ENCODE peak calls at places on chromosomes 12 and 14, in ten cellular contexts. One of them, this sample, is unnamed.
A peak's percentile ranks its signal among the peaks of the same experiment; 100 is the strongest.

GRCh38 chr12:111753144-111753881 is 13.4 kb upstream of the ALDH2 start:
- DNase-seq in activated CD8-positive, alpha-beta memory T cell treated with anti-CD3 and anti-CD28 coated beads, Interleukin-2, amount 50 U/mL, for 48 hours: no peak
- DNase-seq in GM12865: peak; percentile 61
- DNase-seq in left ventricle myocardium superior: peak; percentile 83
- DNase-seq in natural killer cell: no peak
- DNase-seq in SHP77: peak; percentile 37
- DNase-seq in ACHN: peak; percentile 67
- DNase-seq in endothelial cell: peak; percentile 67
- DNase-seq in activated T-cell treated with anti-CD3 and anti-CD28 coated beads for 1 hour: no peak
- DNase-seq in WERI-Rb-1: peak; percentile 62
- DNase-seq in this sample: peak; percentile 79

GRCh38 chr14:69701857-69702256 is 65.1 kb upstream of the SRSF5 start:
- DNase-seq in activated CD8-positive, alpha-beta memory T cell treated with anti-CD3 and anti-CD28 coated beads, Interleukin-2, amount 50 U/mL, for 48 hours: no peak
- DNase-seq in GM12865: peak; percentile 61
- DNase-seq in left ventricle myocardium superior: no peak
- DNase-seq in natural killer cell: no peak
- DNase-seq in SHP77: no peak
- DNase-seq in ACHN: no peak
- DNase-seq in endothelial cell: no peak
- DNase-seq in activated T-cell treated with anti-CD3 and anti-CD28 coated beads for 1 hour: no peak
- DNase-seq in WERI-Rb-1: no peak
- DNase-seq in this sample: no peak

GRCh38 chr12:130831876-130832405 is 7.1 kb downstream of the STX2 start:
- DNase-seq in activated CD8-positive, alpha-beta memory T cell treated with anti-CD3 and anti-CD28 coated beads, Interleukin-2, amount 50 U/mL, for 48 hours: peak; percentile 17
- DNase-seq in GM12865: no peak
- DNase-seq in left ventricle myocardium superior: no peak
- DNase-seq in natural killer cell: no peak
- DNase-seq in SHP77: no peak
- DNase-seq in ACHN: no peak
- DNase-seq in endothelial cell: no peak
- DNase-seq in activated T-cell treated with anti-CD3 and anti-CD28 coated beads for 1 hour: no peak
- DNase-seq in WERI-Rb-1: no peak
- DNase-seq in this sample: no peak

GRCh38 chr12:130819248-130819576 is 19.8 kb downstream of the STX2 start:
- DNase-seq in activated CD8-positive, alpha-beta memory T cell treated with anti-CD3 and anti-CD28 coated beads, Interleukin-2, amount 50 U/mL, for 48 hours: no peak
- DNase-seq in GM12865: no peak
- DNase-seq in left ventricle myocardium superior: no peak
- DNase-seq in natural killer cell: no peak
- DNase-seq in SHP77: no peak
- DNase-seq in ACHN: no peak
- DNase-seq in endothelial cell: no peak
- DNase-seq in activated T-cell treated with anti-CD3 and anti-CD28 coated beads for 1 hour: no peak
- DNase-seq in WERI-Rb-1: no peak
- DNase-seq in this sample: no peak

GRCh38 chr12:66035289-66035961 is 95.1 kb downstream of the LLPH start:
- DNase-seq in activated CD8-positive, alpha-beta memory T cell treated with anti-CD3 and anti-CD28 coated beads, Interleukin-2, amount 50 U/mL, for 48 hours: no peak
- DNase-seq in GM12865: peak; percentile 50
- DNase-seq in left ventricle myocardium superior: no peak
- DNase-seq in natural killer cell: no peak
- DNase-seq in SHP77: no peak
- DNase-seq in ACHN: peak; percentile 85
- DNase-seq in endothelial cell: no peak
- DNase-seq in activated T-cell treated with anti-CD3 and anti-CD28 coated beads for 1 hour: no peak
- DNase-seq in WERI-Rb-1: no peak
- DNase-seq in this sample: no peak

GRCh38 chr12:117100251-117100650 is 1.0 kb upstream of the TESC start:
- DNase-seq in activated CD8-positive, alpha-beta memory T cell treated with anti-CD3 and anti-CD28 coated beads, Interleukin-2, amount 50 U/mL, for 48 hours: no peak
- DNase-seq in GM12865: no peak
- DNase-seq in left ventricle myocardium superior: no peak
- DNase-seq in natural killer cell: no peak
- DNase-seq in SHP77: peak; percentile 29
- DNase-seq in ACHN: peak; percentile 57
- DNase-seq in endothelial cell: no peak
- DNase-seq in activated T-cell treated with anti-CD3 and anti-CD28 coated beads for 1 hour: no peak
- DNase-seq in WERI-Rb-1: peak; percentile 48
- DNase-seq in this sample: peak; percentile 27

GRCh38 chr14:34496679-34497513 is 34.9 kb upstream of the SPTSSA start:
- DNase-seq in activated CD8-positive, alpha-beta memory T cell treated with anti-CD3 and anti-CD28 coated beads, Interleukin-2, amount 50 U/mL, for 48 hours: no peak
- DNase-seq in GM12865: no peak
- DNase-seq in left ventricle myocardium superior: peak; percentile 81
- DNase-seq in natural killer cell: no peak
- DNase-seq in SHP77: no peak
- DNase-seq in ACHN: peak; percentile 93
- DNase-seq in endothelial cell: peak; percentile 8
- DNase-seq in activated T-cell treated with anti-CD3 and anti-CD28 coated beads for 1 hour: no peak
- DNase-seq in WERI-Rb-1: no peak
- DNase-seq in this sample: no peak

GRCh38 chr12:82426586-82426985 is 68.3 kb downstream of the METTL25 start:
- DNase-seq in activated CD8-positive, alpha-beta memory T cell treated with anti-CD3 and anti-CD28 coated beads, Interleukin-2, amount 50 U/mL, for 48 hours: no peak
- DNase-seq in GM12865: no peak
- DNase-seq in left ventricle myocardium superior: no peak
- DNase-seq in natural killer cell: no peak
- DNase-seq in SHP77: no peak
- DNase-seq in ACHN: no peak
- DNase-seq in endothelial cell: no peak
- DNase-seq in activated T-cell treated with anti-CD3 and anti-CD28 coated beads for 1 hour: no peak
- DNase-seq in WERI-Rb-1: no peak
- DNase-seq in this sample: no peak

GRCh38 chr14:70183991-70184390 is 4.8 kb downstream of the SLC8A3 start:
- DNase-seq in activated CD8-positive, alpha-beta memory T cell treated with anti-CD3 and anti-CD28 coated beads, Interleukin-2, amount 50 U/mL, for 48 hours: no peak
- DNase-seq in GM12865: peak; percentile 57
- DNase-seq in left ventricle myocardium superior: no peak
- DNase-seq in natural killer cell: no peak
- DNase-seq in SHP77: no peak
- DNase-seq in ACHN: no peak
- DNase-seq in endothelial cell: no peak
- DNase-seq in activated T-cell treated with anti-CD3 and anti-CD28 coated beads for 1 hour: no peak
- DNase-seq in WERI-Rb-1: no peak
- DNase-seq in this sample: no peak

GRCh38 chr14:71783786-71784185 is 148.4 kb upstream of the RGS6 start:
- DNase-seq in activated CD8-positive, alpha-beta memory T cell treated with anti-CD3 and anti-CD28 coated beads, Interleukin-2, amount 50 U/mL, for 48 hours: no peak
- DNase-seq in GM12865: no peak
- DNase-seq in left ventricle myocardium superior: no peak
- DNase-seq in natural killer cell: no peak
- DNase-seq in SHP77: no peak
- DNase-seq in ACHN: no peak
- DNase-seq in endothelial cell: no peak
- DNase-seq in activated T-cell treated with anti-CD3 and anti-CD28 coated beads for 1 hour: no peak
- DNase-seq in WERI-Rb-1: no peak
- DNase-seq in this sample: no peak

GRCh38 chr14:98751110-98751509 is 520.9 kb downstream of the BCL11B start:
- DNase-seq in activated CD8-positive, alpha-beta memory T cell treated with anti-CD3 and anti-CD28 coated beads, Interleukin-2, amount 50 U/mL, for 48 hours: no peak
- DNase-seq in GM12865: no peak
- DNase-seq in left ventricle myocardium superior: no peak
- DNase-seq in natural killer cell: no peak
- DNase-seq in SHP77: no peak
- DNase-seq in ACHN: no peak
- DNase-seq in endothelial cell: no peak
- DNase-seq in activated T-cell treated with anti-CD3 and anti-CD28 coated beads for 1 hour: no peak
- DNase-seq in WERI-Rb-1: no peak
- DNase-seq in this sample: no peak

GRCh38 chr12:100830003-100830795 is 35.6 kb downstream of the ANO4 start:
- DNase-seq in activated CD8-positive, alpha-beta memory T cell treated with anti-CD3 and anti-CD28 coated beads, Interleukin-2, amount 50 U/mL, for 48 hours: no peak
- DNase-seq in GM12865: no peak
- DNase-seq in left ventricle myocardium superior: no peak
- DNase-seq in natural killer cell: no peak
- DNase-seq in SHP77: no peak
- DNase-seq in ACHN: no peak
- DNase-seq in endothelial cell: no peak
- DNase-seq in activated T-cell treated with anti-CD3 and anti-CD28 coated beads for 1 hour: no peak
- DNase-seq in WERI-Rb-1: no peak
- DNase-seq in this sample: no peak

GRCh38 chr12:69052613-69053408 is 119.8 kb upstream of the CPM start:
- DNase-seq in activated CD8-positive, alpha-beta memory T cell treated with anti-CD3 and anti-CD28 coated beads, Interleukin-2, amount 50 U/mL, for 48 hours: peak; percentile 65
- DNase-seq in GM12865: peak; percentile 56
- DNase-seq in left ventricle myocardium superior: no peak
- DNase-seq in natural killer cell: no peak
- DNase-seq in SHP77: no peak
- DNase-seq in ACHN: peak; percentile 95
- DNase-seq in endothelial cell: no peak
- DNase-seq in activated T-cell treated with anti-CD3 and anti-CD28 coated beads for 1 hour: no peak
- DNase-seq in WERI-Rb-1: no peak
- DNase-seq in this sample: no peak

GRCh38 chr12:132632521-132633228 is 14.1 kb downstream of the P2RX2 start:
- DNase-seq in activated CD8-positive, alpha-beta memory T cell treated with anti-CD3 and anti-CD28 coated beads, Interleukin-2, amount 50 U/mL, for 48 hours: no peak
- DNase-seq in GM12865: no peak
- DNase-seq in left ventricle myocardium superior: no peak
- DNase-seq in natural killer cell: no peak
- DNase-seq in SHP77: no peak
- DNase-seq in ACHN: no peak
- DNase-seq in endothelial cell: no peak
- DNase-seq in activated T-cell treated with anti-CD3 and anti-CD28 coated beads for 1 hour: no peak
- DNase-seq in WERI-Rb-1: no peak
- DNase-seq in this sample: no peak

GRCh38 chr14:50417853-50418252 is 21.2 kb upstream of the CDKL1 start:
- DNase-seq in activated CD8-positive, alpha-beta memory T cell treated with anti-CD3 and anti-CD28 coated beads, Interleukin-2, amount 50 U/mL, for 48 hours: no peak
- DNase-seq in GM12865: no peak
- DNase-seq in left ventricle myocardium superior: no peak
- DNase-seq in natural killer cell: no peak
- DNase-seq in SHP77: no peak
- DNase-seq in ACHN: no peak
- DNase-seq in endothelial cell: no peak
- DNase-seq in activated T-cell treated with anti-CD3 and anti-CD28 coated beads for 1 hour: no peak
- DNase-seq in WERI-Rb-1: no peak
- DNase-seq in this sample: no peak

GRCh38 chr12:46371718-46372130 is 849 bp downstream of the SLC38A2 start:
- DNase-seq in activated CD8-positive, alpha-beta memory T cell treated with anti-CD3 and anti-CD28 coated beads, Interleukin-2, amount 50 U/mL, for 48 hours: peak; percentile 85
- DNase-seq in GM12865: peak; percentile 62
- DNase-seq in left ventricle myocardium superior: peak; percentile 83
- DNase-seq in natural killer cell: no peak
- DNase-seq in SHP77: peak; percentile 54
- DNase-seq in ACHN: peak; percentile 72
- DNase-seq in endothelial cell: peak; percentile 57
- DNase-seq in activated T-cell treated with anti-CD3 and anti-CD28 coated beads for 1 hour: no peak
- DNase-seq in WERI-Rb-1: peak; percentile 38
- DNase-seq in this sample: no peak

GRCh38 chr14:61598980-61599379 is 96.3 kb upstream of the HIF1A start:
- DNase-seq in activated CD8-positive, alpha-beta memory T cell treated with anti-CD3 and anti-CD28 coated beads, Interleukin-2, amount 50 U/mL, for 48 hours: no peak
- DNase-seq in GM12865: peak; percentile 41
- DNase-seq in left ventricle myocardium superior: no peak
- DNase-seq in natural killer cell: no peak
- DNase-seq in SHP77: peak; percentile 46
- DNase-seq in ACHN: no peak
- DNase-seq in endothelial cell: no peak
- DNase-seq in activated T-cell treated with anti-CD3 and anti-CD28 coated beads for 1 hour: no peak
- DNase-seq in WERI-Rb-1: no peak
- DNase-seq in this sample: no peak

GRCh38 chr14:41636492-41637392 is 30.1 kb downstream of the LRFN5 start:
- DNase-seq in activated CD8-positive, alpha-beta memory T cell treated with anti-CD3 and anti-CD28 coated beads, Interleukin-2, amount 50 U/mL, for 48 hours: no peak
- DNase-seq in GM12865: no peak
- DNase-seq in left ventricle myocardium superior: no peak
- DNase-seq in natural killer cell: no peak
- DNase-seq in SHP77: no peak
- DNase-seq in ACHN: no peak
- DNase-seq in endothelial cell: no peak
- DNase-seq in activated T-cell treated with anti-CD3 and anti-CD28 coated beads for 1 hour: no peak
- DNase-seq in WERI-Rb-1: no peak
- DNase-seq in this sample: no peak

This sample was measured in glutamatergic neuron.